ENCODE peak calls at places on chromosomes 4 and X, in ten cellular contexts. J, N, B, F, Z, U, C, G, H and X are unnamed samples.

GRCh38 chr4:76955187-76955586 is 5.6 kb downstream of the SEPTIN11 start:
- DNase-seq in J (no peak), N (no peak), B (no peak), F (peak; percentile 61), Z (peak; percentile 86), U (no peak), C (no peak), G (no peak), H (no peak), X (peak; percentile 91)

GRCh38 chr4:150217192-150217591 is 138.9 kb downstream of the DCLK2 start:
- DNase-seq in J (no peak), N (no peak), B (no peak), F (peak; percentile 72), Z (peak; percentile 88), U (peak; percentile 5), C (no peak), G (no peak), H (no peak), X (peak; percentile 61)

GRCh38 chr4:150212927-150213326 is 134.7 kb downstream of the DCLK2 start:
- DNase-seq in J (no peak), N (no peak), B (no peak), F (no peak), Z (no peak), U (peak; percentile 6), C (no peak), G (no peak), H (no peak), X (peak; percentile 72)

GRCh38 chrX:40012800-40013682 is 84.7 kb downstream of the BCOR start:
- DNase-seq in J (peak; percentile 72), N (peak; percentile 62), B (peak; percentile 37), F (no peak), Z (peak; percentile 74), U (peak; percentile 77), C (peak; percentile 90), G (no peak), H (peak; percentile 61), X (peak; percentile 74)

GRCh38 chrX:68833448-68833805 is 4.6 kb downstream of the EFNB1 start:
- DNase-seq in J (no peak), N (no peak), B (no peak), F (no peak), Z (no peak), U (no peak), C (peak; percentile 18), G (no peak), H (no peak), X (no peak)

GRCh38 chrX:143466130-143466529 is 51.1 kb downstream of the SPANXN3 start:
- DNase-seq in J (no peak), N (no peak), B (no peak), F (no peak), Z (no peak), U (no peak), C (no peak), G (no peak), H (no peak), X (no peak)

GRCh38 chr4:61890321-61890720 is 690.2 kb downstream of the ADGRL3 start:
- DNase-seq in J (no peak), N (no peak), B (no peak), F (no peak), Z (no peak), U (no peak), C (no peak), G (no peak), H (no peak), X (no peak)

GRCh38 chr4:30868257-30868656 is 148.1 kb downstream of the PCDH7 start:
- DNase-seq in J (no peak), N (no peak), B (no peak), F (no peak), Z (no peak), U (no peak), C (no peak), G (no peak), H (no peak), X (no peak)

GRCh38 chr4:1488357-1488756 is 82.1 kb upstream of the NKX1-1 start:
- DNase-seq in J (no peak), N (no peak), B (no peak), F (no peak), Z (no peak), U (no peak), C (no peak), G (no peak), H (no peak), X (no peak)

GRCh38 chr4:99190336-99190735 is 28.7 kb downstream of the ADH6 start:
- DNase-seq in J (no peak), N (no peak), B (no peak), F (no peak), Z (no peak), U (no peak), C (no peak), G (no peak), H (no peak), X (no peak)

GRCh38 chr4:89136525-89136924 is 25.2 kb downstream of the TIGD2 start:
- DNase-seq in J (no peak), N (no peak), B (no peak), F (peak; percentile 35), Z (peak; percentile 65), U (no peak), C (no peak), G (no peak), H (no peak), X (no peak)

GRCh38 chr4:62126064-62126732 is 926.1 kb downstream of the ADGRL3 start:
- DNase-seq in J (no peak), N (no peak), B (no peak), F (no peak), Z (no peak), U (no peak), C (no peak), G (no peak), H (no peak), X (no peak)

GRCh38 chr4:140116442-140117104 is 37.4 kb downstream of the MAML3 start:
- DNase-seq in J (no peak), N (no peak), B (no peak), F (no peak), Z (peak; percentile 48), U (no peak), C (no peak), G (no peak), H (no peak), X (peak; percentile 52)

GRCh38 chr4:12716896-12717295 is 767.2 kb downstream of the RAB28 start:
- DNase-seq in J (no peak), N (no peak), B (no peak), F (no peak), Z (no peak), U (no peak), C (no peak), G (no peak), H (no peak), X (no peak)

GRCh38 chr4:79747252-79747651 is 325.8 kb downstream of the ANTXR2 start:
- DNase-seq in J (no peak), N (no peak), B (no peak), F (no peak), Z (no peak), U (no peak), C (no peak), G (no peak), H (no peak), X (no peak)

GRCh38 chrX:136639506-136640176 is 8.3 kb upstream of the CD40LG start:
- DNase-seq in J (no peak), N (no peak), B (no peak), F (no peak), Z (peak; percentile 73), U (no peak), C (no peak), G (no peak), H (no peak), X (no peak)

GRCh38 chrX:26442340-26442739 is 226.4 kb downstream of the MAGEB5 start:
- DNase-seq in J (no peak), N (no peak), B (no peak), F (no peak), Z (peak; percentile 5), U (no peak), C (no peak), G (peak; percentile 2), H (no peak), X (peak; percentile 44)

DNA sequence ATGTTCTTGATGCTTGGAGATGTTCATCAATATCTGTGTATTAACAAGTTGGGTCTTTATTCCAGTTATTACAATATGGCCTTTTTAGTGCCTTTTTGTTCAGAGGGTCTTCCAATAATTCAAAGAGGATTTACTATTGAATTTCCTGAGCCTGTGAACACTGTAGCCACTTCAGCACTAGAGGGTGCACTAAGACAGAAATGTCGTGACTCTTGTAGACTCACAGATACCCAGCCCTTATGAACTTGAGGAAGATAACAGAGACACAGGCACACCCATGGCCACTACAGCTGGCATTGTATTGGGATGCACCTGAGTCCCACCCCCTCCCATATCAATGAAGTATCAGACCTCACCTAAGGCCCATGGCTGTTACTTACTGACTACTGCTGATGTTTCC is 54.4 kb upstream of the ACTRT1 start:
- DNase-seq in J (no peak), N (no peak), B (no peak), F (no peak), Z (no peak), U (peak; percentile 0), C (no peak), G (no peak), H (no peak), X (peak; percentile 46)
- TF ChIP-seq CTCF in J (peak; percentile 50), N (no peak), B (peak; percentile 23), F (no peak), Z (no peak), U (peak; percentile 45), C (no peak), G (no peak), H (no peak), X (peak; percentile 36)

GRCh38 chrX:154072192-154072591 is 25.3 kb downstream of the MECP2 start:
- DNase-seq in J (no peak), N (no peak), B (no peak), F (no peak), Z (no peak), U (no peak), C (no peak), G (no peak), H (no peak), X (no peak)
- TF ChIP-seq CTCF in J (no peak), N (no peak), B (no peak), F (no peak), Z (no peak), U (no peak), C (no peak), G (no peak), H (no peak), X (no peak)

GRCh38 chr4:163548481-163549243 is 54.2 kb downstream of the TMA16 start:
- DNase-seq in J (no peak), N (no peak), B (no peak), F (no peak), Z (peak; percentile 73), U (peak; percentile 64), C (peak; percentile 33), G (no peak), H (no peak), X (peak; percentile 59)
- TF ChIP-seq CTCF in J (peak; percentile 53), N (peak; percentile 67), B (peak; percentile 67), F (peak; percentile 66), Z (peak; percentile 63), U (peak; percentile 91), C (peak; percentile 45), G (peak; percentile 70), H (peak; percentile 63), X (peak; percentile 45)

GRCh38 chr4:184030764-184031163 is 125.7 kb downstream of the STOX2 start:
- DNase-seq in J (no peak), N (no peak), B (no peak), F (no peak), Z (no peak), U (no peak), C (no peak), G (no peak), H (no peak), X (no peak)
- TF ChIP-seq CTCF in J (no peak), N (no peak), B (no peak), F (no peak), Z (no peak), U (no peak), C (no peak), G (no peak), H (no peak), X (no peak)

GRCh38 chr4:104015680-104016079 is 295.9 kb upstream of the TACR3 start:
- DNase-seq in J (no peak), N (no peak), B (no peak), F (no peak), Z (no peak), U (peak; percentile 1), C (no peak), G (peak; percentile 28), H (no peak), X (peak; percentile 38)
- TF ChIP-seq CTCF in J (peak; percentile 47), N (no peak), B (peak; percentile 17), F (no peak), Z (no peak), U (peak; percentile 48), C (no peak), G (no peak), H (no peak), X (peak; percentile 33)